ENCODE peak calls at places on chromosome 2, in five cellular contexts. U is dorsolateral prefrontal cortex, T is NCI-H1436 treated with DMSO at 0.1 percent for 48 hours, Y is astrocyte of the spinal cord, I is A549. O is an unnamed sample.

GRCh38 chr2:239813261-239814135 is 211.6 kb downstream of the NDUFA10 start:
- DNase-seq in Y (no peak), I (no peak), T (no peak), U (peak), O (no peak)

GRCh38 chr2:33620-34019 is 12.7 kb downstream of the FAM110C start:
- DNase-seq in T (no peak), I (no peak), Y (no peak), U (no peak), O (no peak)

GRCh38 chr2:208069186-208069585 is 43.9 kb upstream of the PLEKHM3 start:
- DNase-seq in U (no peak), I (no peak), Y (no peak), T (no peak), O (no peak)

GRCh38 chr2:76895469-76895868 is 626.7 kb downstream of the LRRTM4 start:
- DNase-seq in Y (no peak), T (no peak), I (no peak), U (no peak), O (no peak)

GRCh38 chr2:130864830-130865229 is 28.1 kb downstream of the ARHGEF4 start:
- DNase-seq in U (no peak), Y (peak), I (no peak), T (no peak), O (peak)

GRCh38 chr2:204664708-204665121 is 119.4 kb downstream of the PARD3B start:
- DNase-seq in Y (peak), U (no peak), T (no peak), I (peak), O (no peak)

GRCh38 chr2:13230221-13230620 is 513.5 kb downstream of the TRIB2 start:
- DNase-seq in I (no peak), Y (peak), U (no peak), T (no peak), O (no peak)

GRCh38 chr2:127371037-127371436 is 16.7 kb downstream of the MAP3K2 start:
- DNase-seq in U (no peak), Y (no peak), T (no peak), I (no peak), O (no peak)

GRCh38 chr2:116696223-116696622 is 1118.3 kb upstream of the DDX18 start:
- DNase-seq in T (peak), I (no peak), Y (peak), U (no peak), O (no peak)

GRCh38 chr2:113157108-113157896 is 16.5 kb upstream of the PSD4 start:
- DNase-seq in I (no peak), T (no peak), Y (peak), U (no peak), O (peak)

GRCh38 chr2:204898928-204899640 is 353.8 kb downstream of the PARD3B start:
- DNase-seq in Y (no peak), I (no peak), U (no peak), T (no peak), O (no peak)

GRCh38 chr2:11742702-11743530 is 3.5 kb upstream of the LPIN1 start:
- DNase-seq in U (no peak), T (no peak), I (no peak), Y (no peak), O (no peak)

GRCh38 chr2:163554864-163555263 is 180.9 kb downstream of the FIGN start:
- DNase-seq in T (no peak), U (no peak), I (no peak), Y (no peak), O (no peak)

GRCh38 chr2:1653956-1654695 is 90.2 kb downstream of the PXDN start:
- DNase-seq in T (no peak), Y (peak), I (no peak), U (no peak), O (no peak)

GRCh38 chr2:201130524-201131186 is 14.7 kb downstream of the CFLAR start:
- DNase-seq in U (no peak), T (no peak), Y (peak), I (no peak), O (no peak)

GRCh38 chr2:18708203-18708602 is 118.8 kb upstream of the NT5C1B start:
- DNase-seq in T (no peak), Y (no peak), U (no peak), I (no peak), O (no peak)

GRCh38 chr2:178066890-178067669 is 5.5 kb downstream of the PDE11A start:
- DNase-seq in Y (no peak), U (no peak), T (no peak), I (no peak), O (no peak)

GRCh38 chr2:238938460-238939055 is 90.7 kb downstream of the TWIST2 start:
- DNase-seq in T (no peak), U (no peak), Y (peak), I (no peak), O (no peak)

GRCh38 chr2:225895126-225895525 is 495.6 kb downstream of the NYAP2 start:
- DNase-seq in U (no peak), I (no peak), Y (peak), T (no peak), O (no peak)

GRCh38 chr2:218883491-218884490 is 3.1 kb downstream of the WNT10A start:
- DNase-seq in Y (no peak), I (no peak), U (no peak), T (no peak), O (peak)

GRCh38 chr2:96541326-96541725 is 4.8 kb downstream of the ARID5A start:
- DNase-seq in Y (peak), I (no peak), T (no peak), U (no peak), O (no peak)

GRCh38 chr2:181879295-181879694 is 12.2 kb upstream of the ITPRID2 start:
- DNase-seq in U (no peak), T (no peak), Y (no peak), I (no peak), O (no peak)

GRCh38 chr2:100964222-100964621 is 37.9 kb upstream of the RPL31 start:
- DNase-seq in U (no peak), Y (no peak), T (no peak), I (no peak), O (no peak)

GRCh38 chr2:176637497-176638166 is 368.4 kb downstream of the MTX2 start:
- DNase-seq in I (peak), U (no peak), Y (peak), T (no peak), O (no peak)

GRCh38 chr2:9360701-9361100 is 62.6 kb downstream of the ITGB1BP1 start:
- DNase-seq in Y (no peak), I (no peak), U (no peak), T (no peak), O (no peak)

GRCh38 chr2:101638817-101639605 is 58.5 kb upstream of the MAP4K4 start:
- DNase-seq in I (no peak), T (no peak), Y (no peak), U (no peak), O (no peak)

GRCh38 chr2:14492920-14493503 is 139.5 kb upstream of the LRATD1 start:
- DNase-seq in Y (peak), U (no peak), I (no peak), T (no peak), O (no peak)

GRCh38 chr2:162344617-162344950 is 652 bp downstream of the GCA start:
- DNase-seq in Y (no peak), U (no peak), T (no peak), I (peak), O (no peak)

GRCh38 chr2:144132357-144132756 is 387.6 kb downstream of the ZEB2 start:
- DNase-seq in T (no peak), U (no peak), Y (peak), I (no peak), O (no peak)

GRCh38 chr2:25276569-25277465 is 64.9 kb downstream of the DNMT3A start:
- DNase-seq in I (peak), U (no peak), T (no peak), Y (no peak), O (no peak)

GRCh38 chr2:100978582-100979051 is 23.5 kb upstream of the RPL31 start:
- DNase-seq in I (no peak), T (no peak), Y (peak), U (peak), O (no peak)

GRCh38 chr2:207248702-207249355 is 83.1 kb upstream of the KLF7 start:
- DNase-seq in U (no peak), I (no peak), Y (no peak), T (no peak), O (no peak)

GRCh38 chr2:130847776-130848517 is 11.2 kb downstream of the ARHGEF4 start:
- DNase-seq in Y (no peak), I (no peak), T (no peak), U (no peak), O (no peak)

GRCh38 chr2:1823187-1824169 is 79.2 kb upstream of the PXDN start:
- DNase-seq in Y (no peak), I (no peak), T (no peak), U (no peak), O (no peak)

GRCh38 chr2:95278051-95278471 is 3.8 kb downstream of the PROM2 start:
- DNase-seq in I (no peak), T (no peak), U (peak), Y (peak), O (peak)

GRCh38 chr2:103152556-103152955 is 390.7 kb downstream of the TMEM182 start:
- DNase-seq in I (no peak), T (no peak), U (no peak), Y (no peak), O (no peak)

O was measured in Caco-2.